ENCODE peak calls at places on chromosomes 5 and 9, in seven cellular contexts. One of them, this sample, is unnamed.

GRCh38 chr5:85069659-85070640 is 685.3 kb upstream of the EDIL3 start:
- DNase-seq in HFFc6: no peak
- DNase-seq in body of pancreas: no peak
- DNase-seq in breast epithelium: no peak
- DNase-seq in AG10803: no peak
- DNase-seq in suprapubic skin: no peak
- DNase-seq in adrenal gland: no peak
- DNase-seq in this sample: no peak

GRCh38 chr9:122036988-122037387 is 56.1 kb downstream of the TTLL11 start:
- DNase-seq in adrenal gland: no peak
- DNase-seq in AG10803: peak
- DNase-seq in breast epithelium: no peak
- DNase-seq in suprapubic skin: no peak
- DNase-seq in body of pancreas: no peak
- DNase-seq in HFFc6: peak
- DNase-seq in this sample: no peak

GRCh38 chr9:135464181-135464580 is 15.4 kb upstream of the PPP1R26 start:
- DNase-seq in body of pancreas: no peak
- DNase-seq in breast epithelium: no peak
- DNase-seq in AG10803: no peak
- DNase-seq in suprapubic skin: no peak
- DNase-seq in adrenal gland: no peak
- DNase-seq in HFFc6: no peak
- DNase-seq in this sample: no peak

GRCh38 chr9:76716270-76716669 is 48.0 kb upstream of the PCA3 start:
- DNase-seq in AG10803: peak
- DNase-seq in breast epithelium: no peak
- DNase-seq in adrenal gland: no peak
- DNase-seq in suprapubic skin: no peak
- DNase-seq in HFFc6: no peak
- DNase-seq in body of pancreas: no peak
- DNase-seq in this sample: no peak

GRCh38 chr5:5105531-5105930 is 34.6 kb upstream of the ADAMTS16 start:
- DNase-seq in suprapubic skin: no peak
- DNase-seq in HFFc6: no peak
- DNase-seq in body of pancreas: no peak
- DNase-seq in breast epithelium: no peak
- DNase-seq in adrenal gland: no peak
- DNase-seq in AG10803: no peak
- DNase-seq in this sample: no peak

GRCh38 chr5:172451771-172452197 is 2.5 kb downstream of the SH3PXD2B start:
- DNase-seq in AG10803: peak
- DNase-seq in suprapubic skin: no peak
- DNase-seq in adrenal gland: peak
- DNase-seq in body of pancreas: peak
- DNase-seq in HFFc6: peak
- DNase-seq in breast epithelium: no peak
- DNase-seq in this sample: peak

GRCh38 chr9:77030045-77030444 is 10.6 kb downstream of the FOXB2 start:
- DNase-seq in adrenal gland: no peak
- DNase-seq in body of pancreas: no peak
- DNase-seq in suprapubic skin: no peak
- DNase-seq in breast epithelium: no peak
- DNase-seq in AG10803: no peak
- DNase-seq in HFFc6: no peak
- DNase-seq in this sample: no peak

GRCh38 chr5:67381240-67381875 is 184.8 kb upstream of the CD180 start:
- DNase-seq in breast epithelium: no peak
- DNase-seq in HFFc6: no peak
- DNase-seq in body of pancreas: no peak
- DNase-seq in adrenal gland: no peak
- DNase-seq in suprapubic skin: no peak
- DNase-seq in AG10803: no peak
- DNase-seq in this sample: no peak

DNA sequence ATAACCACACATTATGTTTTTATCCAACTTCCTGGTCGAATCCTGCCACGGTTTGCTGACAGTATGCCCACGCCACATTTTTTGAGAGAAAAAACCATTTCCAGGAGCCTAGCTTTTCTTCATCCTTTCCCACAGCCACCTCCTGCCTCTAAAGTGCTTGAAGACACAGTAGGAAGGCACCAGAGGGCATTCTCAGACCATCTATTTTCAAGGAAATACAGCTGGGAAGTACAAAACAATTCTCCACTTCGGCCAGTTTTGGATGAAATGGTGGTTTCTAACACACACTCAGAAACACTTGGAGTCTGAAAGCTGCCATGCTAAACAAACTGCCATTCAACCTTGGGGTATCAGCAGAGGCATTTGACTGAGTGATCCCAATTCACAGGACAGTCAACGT is 86.3 kb upstream of the RPS23 start:
- DNase-seq in HFFc6: peak
- DNase-seq in suprapubic skin: no peak
- DNase-seq in body of pancreas: no peak
- DNase-seq in AG10803: peak
- DNase-seq in adrenal gland: no peak
- DNase-seq in breast epithelium: no peak
- DNase-seq in this sample: no peak
- TF ChIP-seq CTCF in HFFc6: peak
- TF ChIP-seq CTCF in suprapubic skin: peak
- TF ChIP-seq CTCF in body of pancreas: peak
- TF ChIP-seq CTCF in AG10803: peak
- TF ChIP-seq CTCF in adrenal gland: peak
- TF ChIP-seq CTCF in breast epithelium: peak
- TF ChIP-seq CTCF in this sample: peak

GRCh38 chr9:22240619-22241018 is 206.0 kb upstream of the DMRTA1 start:
- DNase-seq in body of pancreas: no peak
- DNase-seq in breast epithelium: no peak
- DNase-seq in adrenal gland: no peak
- DNase-seq in HFFc6: peak
- DNase-seq in AG10803: peak
- DNase-seq in suprapubic skin: no peak
- DNase-seq in this sample: peak

GRCh38 chr9:22241024-22241423 is 205.6 kb upstream of the DMRTA1 start:
- DNase-seq in HFFc6: no peak
- DNase-seq in suprapubic skin: no peak
- DNase-seq in breast epithelium: no peak
- DNase-seq in AG10803: no peak
- DNase-seq in adrenal gland: no peak
- DNase-seq in body of pancreas: no peak
- DNase-seq in this sample: no peak

GRCh38 chr9:22241611-22242010 is 205.0 kb upstream of the DMRTA1 start:
- DNase-seq in AG10803: no peak
- DNase-seq in HFFc6: no peak
- DNase-seq in body of pancreas: no peak
- DNase-seq in breast epithelium: no peak
- DNase-seq in suprapubic skin: no peak
- DNase-seq in adrenal gland: no peak
- DNase-seq in this sample: no peak

GRCh38 chr9:22237497-22238363 is 208.9 kb upstream of the DMRTA1 start:
- DNase-seq in HFFc6: peak
- DNase-seq in suprapubic skin: no peak
- DNase-seq in adrenal gland: no peak
- DNase-seq in breast epithelium: no peak
- DNase-seq in body of pancreas: no peak
- DNase-seq in AG10803: peak
- DNase-seq in this sample: peak

GRCh38 chr9:22238809-22239684 is 207.6 kb upstream of the DMRTA1 start:
- DNase-seq in AG10803: peak
- DNase-seq in body of pancreas: no peak
- DNase-seq in breast epithelium: no peak
- DNase-seq in HFFc6: peak
- DNase-seq in suprapubic skin: no peak
- DNase-seq in adrenal gland: no peak
- DNase-seq in this sample: no peak
- TF ChIP-seq CTCF in AG10803: peak
- TF ChIP-seq CTCF in body of pancreas: peak
- TF ChIP-seq CTCF in breast epithelium: no peak
- TF ChIP-seq CTCF in HFFc6: peak
- TF ChIP-seq CTCF in suprapubic skin: no peak
- TF ChIP-seq CTCF in adrenal gland: peak
- TF ChIP-seq CTCF in this sample: peak

DNA sequence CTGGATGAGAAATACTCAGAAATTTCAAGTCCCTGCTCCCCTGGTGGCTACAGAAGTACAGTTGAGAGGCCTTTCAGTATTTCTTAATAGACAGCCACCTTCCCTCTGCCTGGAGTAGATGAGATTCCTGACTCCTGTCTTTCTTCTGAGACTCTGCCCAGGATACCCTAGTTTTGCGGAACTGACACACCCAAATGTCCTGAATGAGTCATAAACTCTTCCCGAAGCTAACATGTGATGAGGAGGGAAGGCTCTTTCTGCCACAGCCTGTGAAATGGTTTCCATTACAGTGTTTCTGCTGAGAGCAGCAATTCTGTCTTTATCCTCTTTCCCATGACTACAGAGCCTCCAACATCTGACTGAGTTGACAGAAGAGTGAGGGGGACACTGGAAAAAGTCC is 52.7 kb upstream of the TNC start:
- DNase-seq in HFFc6: peak
- DNase-seq in breast epithelium: no peak
- DNase-seq in AG10803: peak
- DNase-seq in body of pancreas: no peak
- DNase-seq in adrenal gland: no peak
- DNase-seq in suprapubic skin: no peak
- DNase-seq in this sample: peak
- TF ChIP-seq CTCF in HFFc6: peak
- TF ChIP-seq CTCF in breast epithelium: no peak
- TF ChIP-seq CTCF in AG10803: no peak
- TF ChIP-seq CTCF in body of pancreas: no peak
- TF ChIP-seq CTCF in adrenal gland: no peak
- TF ChIP-seq CTCF in suprapubic skin: no peak
- TF ChIP-seq CTCF in this sample: peak

GRCh38 chr5:170639221-170639925 is 135.6 kb downstream of the KCNIP1 start:
- DNase-seq in body of pancreas: no peak
- DNase-seq in suprapubic skin: no peak
- DNase-seq in breast epithelium: no peak
- DNase-seq in AG10803: no peak
- DNase-seq in HFFc6: no peak
- DNase-seq in adrenal gland: no peak
- DNase-seq in this sample: no peak
- TF ChIP-seq CTCF in body of pancreas: no peak
- TF ChIP-seq CTCF in suprapubic skin: no peak
- TF ChIP-seq CTCF in breast epithelium: no peak
- TF ChIP-seq CTCF in AG10803: no peak
- TF ChIP-seq CTCF in HFFc6: no peak
- TF ChIP-seq CTCF in adrenal gland: no peak
- TF ChIP-seq CTCF in this sample: no peak